ENCODE peak calls at places on chromosomes 7 and 10, in nine cellular contexts. W is H1, K is PC-3, X is PC-9, B is GM23248, E is fibroblast of lung, C is DND-41, P is mammary epithelial cell, N is neural progenitor cell. U is an unnamed sample.

GRCh38 chr10:34523017-34523767 is 291.9 kb downstream of the PARD3 start:
- DNase-seq in K (peak; percentile 69), N (no peak), C (no peak), E (peak; percentile 57), W (no peak), P (peak; percentile 71), X (no peak), B (peak; percentile 23), U (no peak)

GRCh38 chr7:77797734-77798393 is 370 bp downstream of the TMEM60 start:
- DNase-seq in K (peak; percentile 6), P (no peak), N (peak; percentile 78), W (no peak), X (no peak), C (no peak), B (peak; percentile 68), E (no peak), U (no peak)

GRCh38 chr7:114481995-114482394 is 67.4 kb downstream of the FOXP2 start:
- DNase-seq in C (no peak), E (peak; percentile 23), N (no peak), K (no peak), X (no peak), B (peak; percentile 66), P (peak; percentile 42), W (no peak), U (no peak)

GRCh38 chr10:22631646-22632278 is 82.6 kb downstream of the PIP4K2A start:
- DNase-seq in P (no peak), C (no peak), W (no peak), E (peak; percentile 57), K (no peak), B (no peak), X (no peak), N (no peak), U (no peak)

GRCh38 chr7:31991406-31991805 is 78.8 kb downstream of the PDE1C start:
- DNase-seq in P (no peak), N (no peak), B (no peak), K (no peak), C (no peak), W (no peak), E (no peak), X (no peak), U (no peak)

GRCh38 chr7:79176859-79177477 is 276.5 kb downstream of the MAGI2 start:
- DNase-seq in W (no peak), E (peak; percentile 45), P (peak; percentile 34), B (peak; percentile 75), N (peak; percentile 56), K (peak; percentile 66), X (peak; percentile 16), C (no peak), U (peak; percentile 58)

GRCh38 chr10:89352039-89352597 is 24.3 kb downstream of the IFIT3 start:
- DNase-seq in E (peak; percentile 98), B (peak; percentile 97), K (peak; percentile 92), N (no peak), P (peak; percentile 74), C (no peak), X (peak; percentile 76), W (no peak), U (peak; percentile 83)

GRCh38 chr10:132965411-132966057 is 23.2 kb upstream of the CFAP46 start:
- DNase-seq in B (no peak), K (no peak), N (no peak), C (no peak), E (no peak), X (no peak), P (no peak), W (no peak), U (no peak)

GRCh38 chr10:72567884-72568283 is 58.0 kb downstream of the MICU1 start:
- DNase-seq in P (no peak), K (peak; percentile 48), N (peak; percentile 33), E (no peak), C (no peak), W (no peak), X (no peak), B (peak; percentile 14), U (no peak)

GRCh38 chr10:101630420-101630920 is 42.3 kb downstream of the DPCD start:
- DNase-seq in K (no peak), N (peak; percentile 48), B (no peak), P (no peak), X (no peak), C (no peak), W (no peak), E (no peak), U (no peak)

GRCh38 chr10:37535459-37536246 is 321.8 kb downstream of the ZNF248 start:
- DNase-seq in W (no peak), B (peak; percentile 9), X (no peak), C (no peak), N (peak; percentile 58), P (peak; percentile 11), E (no peak), K (peak; percentile 83), U (no peak)

GRCh38 chr10:909831-910230 is 21.7 kb downstream of the LARP4B start:
- DNase-seq in N (peak; percentile 74), K (no peak), X (no peak), P (no peak), B (peak; percentile 57), E (peak; percentile 77), C (no peak), W (no peak), U (no peak)

GRCh38 chr10:12350925-12351324 is 1.6 kb downstream of the CAMK1D start:
- DNase-seq in W (no peak), E (no peak), N (peak; percentile 15), B (no peak), X (no peak), K (no peak), P (no peak), C (no peak), U (no peak)

GRCh38 chr7:121488251-121488650 is 92.1 kb upstream of the FAM3C start:
- DNase-seq in X (no peak), P (no peak), E (no peak), W (no peak), K (peak; percentile 18), C (no peak), N (no peak), B (no peak), U (no peak)

GRCh38 chr10:128078136-128078969 is 47.9 kb downstream of the MKI67 start:
- DNase-seq in B (peak; percentile 66), X (peak; percentile 39), W (peak; percentile 88), E (peak; percentile 13), N (peak; percentile 63), C (peak; percentile 63), P (no peak), K (peak; percentile 60), U (peak; percentile 61)

GRCh38 chr7:41046778-41047177 is 656.1 kb downstream of the INHBA start:
- DNase-seq in E (no peak), P (no peak), C (no peak), W (no peak), X (no peak), B (no peak), N (no peak), K (no peak), U (no peak)

GRCh38 chr10:97002670-97003069 is 170.6 kb downstream of the LCOR start:
- DNase-seq in W (no peak), C (no peak), B (no peak), X (no peak), N (no peak), P (no peak), K (no peak), E (no peak), U (no peak)

GRCh38 chr10:30781571-30782542 is 152.3 kb upstream of the LYZL2 start:
- DNase-seq in X (no peak), W (no peak), P (no peak), B (no peak), K (no peak), N (peak; percentile 42), E (no peak), C (no peak), U (no peak)

GRCh38 chr10:119738962-119739361 is 13.1 kb downstream of the INPP5F start:
- DNase-seq in X (no peak), K (no peak), C (no peak), N (no peak), B (no peak), W (no peak), E (no peak), P (no peak), U (no peak)
- H3K4me2 ChIP-seq in X (no peak overlapping the region), K (no peak overlapping the region), C (no peak overlapping the region), N (no peak overlapping the region), B (no peak overlapping the region), W (no peak overlapping the region), E (no peak overlapping the region), P (no peak overlapping the region), U (no peak overlapping the region)

DNA sequence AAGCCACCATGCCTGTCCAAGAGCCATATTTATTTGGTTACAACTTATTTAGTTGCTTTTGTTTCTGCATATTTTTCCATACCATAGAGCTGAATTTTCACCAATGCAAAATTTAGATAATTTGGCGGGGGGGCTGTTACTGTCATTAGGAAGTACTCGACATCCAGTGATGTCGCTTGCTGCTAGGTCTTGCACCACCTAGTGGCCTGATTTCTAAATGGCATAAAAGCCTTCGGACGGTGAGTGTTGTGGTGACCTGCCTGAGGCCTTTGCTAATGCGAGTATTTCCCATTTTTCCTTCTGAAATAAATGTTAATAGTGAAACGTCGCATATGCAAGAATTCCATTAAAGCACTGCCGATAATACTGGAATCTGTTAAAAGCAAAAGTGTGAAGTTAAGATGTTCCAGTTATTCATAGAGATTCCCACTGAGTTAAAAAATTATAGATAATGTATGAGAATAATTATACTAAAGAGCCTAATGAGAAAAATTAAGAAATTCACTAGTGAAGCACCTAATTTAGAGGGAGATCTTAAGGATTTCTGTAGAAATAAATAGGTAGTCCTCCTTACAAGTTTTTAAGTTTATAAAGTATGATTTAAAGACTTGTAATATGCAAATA is 86.1 kb upstream of the DNAJB6 start:
- DNase-seq in N (peak; percentile 72), C (peak; percentile 61), X (peak; percentile 47), K (peak; percentile 82), P (peak; percentile 51), B (peak; percentile 79), E (peak; percentile 57), W (peak; percentile 74), U (peak; percentile 68)
- H3K4me1 ChIP-seq in N (no peaks in the 10 kb centered on the region), C (no peaks in the 10 kb centered on the region), X (no peaks in the 10 kb centered on the region), K (no peaks in the 10 kb centered on the region), P (no peaks in the 10 kb centered on the region), B (no peaks in the 10 kb centered on the region), E (no peaks in the 10 kb centered on the region), W (no peaks in the 10 kb centered on the region), U (no peaks in the 10 kb centered on the region)

DNA sequence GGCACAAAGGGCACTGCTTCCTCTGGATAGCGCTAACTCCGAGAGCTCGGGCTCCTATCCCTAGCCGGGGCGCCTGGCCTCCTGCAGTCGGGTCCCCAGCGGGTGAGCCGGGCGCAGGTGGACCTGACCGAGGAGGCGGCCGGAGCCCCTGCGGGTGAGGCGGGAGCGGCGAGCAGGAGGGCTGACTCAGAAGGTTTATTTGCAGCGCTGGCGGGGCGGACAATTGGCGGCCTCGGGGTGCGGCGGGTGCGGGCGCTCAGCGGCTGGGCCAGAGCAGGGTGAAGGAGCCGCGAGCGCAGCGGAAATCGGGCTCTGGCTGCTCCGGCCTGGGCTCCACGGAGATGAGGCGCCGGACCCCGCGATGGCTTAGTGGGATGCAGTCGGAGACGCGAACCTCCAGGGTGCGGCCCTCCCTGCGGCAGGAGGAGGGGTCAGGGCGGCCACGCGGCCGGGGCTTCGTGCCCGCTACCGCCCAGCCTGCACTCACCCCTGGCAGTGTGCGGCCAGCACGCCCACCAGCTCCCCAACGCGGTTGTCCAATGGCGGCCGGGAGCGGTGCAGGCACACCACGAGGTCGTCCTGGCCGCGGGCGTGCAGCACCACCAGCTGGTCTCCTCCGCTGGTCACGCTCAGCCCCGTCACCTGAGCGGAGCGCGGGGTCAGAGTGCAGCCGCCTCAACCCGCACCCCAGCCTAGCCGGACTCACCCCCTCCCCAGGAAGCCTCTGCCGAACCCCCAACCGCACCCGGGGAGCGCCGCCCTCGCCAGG is 16.1 kb downstream of the MYO1G start:
- DNase-seq in K (no peak), P (peak; percentile 28), B (peak; percentile 72), X (no peak), N (peak; percentile 68), C (no peak), W (peak; percentile 67), E (peak; percentile 47), U (peak; percentile 53)
- TF ChIP-seq EZH2 in K (no peak), P (no peak), B (no peak), X (no peak), N (peak; percentile 78), C (no peak), W (peak; percentile 81), E (peak; percentile 55), U (no peak)

GRCh38 chr10:86647773-86648705 is 6.3 kb upstream of the OPN4 start:
- DNase-seq in W (peak; percentile 42), B (peak; percentile 74), N (no peak), E (peak; percentile 39), K (peak; percentile 86), C (no peak), X (peak; percentile 33), P (peak; percentile 79), U (no peak)
- H3K4me2 ChIP-seq in W (no peak overlapping the region), B (no peak overlapping the region), N (no peak overlapping the region), E (no peak overlapping the region), K (peak overlapping the region; percentile 59), C (no peak overlapping the region), X (peak overlapping the region; percentile 52), P (no peak overlapping the region), U (no peak overlapping the region)

U was measured in hepatocyte.